ENCODE peak calls at places on chromosomes 12 and 14, in four cellular contexts. J is thyroid gland, E is A549, Q is left ventricle myocardium inferior. X is an unnamed sample.

GRCh38 chr14:23364164-23364571 is 804 bp downstream of the EFS start:
- DNase-seq in J (no peak), E (no peak), Q (no peak), X (no peak)

GRCh38 chr14:72892879-72893635 is 844 bp downstream of the DPF3 start:
- DNase-seq in J (peak; percentile 13), E (no peak), Q (peak; percentile 26), X (peak; percentile 46)

GRCh38 chr12:32047357-32047828 is 59.3 kb upstream of the BICD1 start:
- DNase-seq in J (no peak), Q (no peak), E (no peak), X (no peak)

GRCh38 chr12:132140918-132141841 is 2.9 kb downstream of the DDX51 start:
- DNase-seq in Q (no peak), J (peak; percentile 1), E (no peak), X (no peak)

GRCh38 chr14:100114109-100114765 is 45.2 kb downstream of the DEGS2 start:
- DNase-seq in Q (no peak), E (no peak), J (no peak), X (no peak)

GRCh38 chr12:67705394-67706370 is 57.1 kb downstream of the DYRK2 start:
- DNase-seq in Q (no peak), J (no peak), E (peak; percentile 62), X (no peak)

GRCh38 chr12:24931666-24932405 is 17.1 kb downstream of the BCAT1 start:
- DNase-seq in J (no peak), Q (no peak), E (no peak), X (no peak)

GRCh38 chr12:8638951-8639350 is 23.7 kb downstream of the MFAP5 start:
- DNase-seq in Q (no peak), J (no peak), E (no peak), X (no peak)

GRCh38 chr14:54487771-54488170 is 1.0 kb downstream of the GMFB start:
- DNase-seq in J (no peak), E (peak; percentile 53), Q (no peak), X (peak; percentile 12)

GRCh38 chr12:132322206-132323132 is 6.9 kb downstream of the GALNT9 start:
- DNase-seq in E (no peak), J (no peak), Q (no peak), X (no peak)

GRCh38 chr12:111788178-111788654 is 21.5 kb downstream of the ALDH2 start:
- DNase-seq in E (peak; percentile 51), J (peak; percentile 30), Q (peak; percentile 28), X (peak; percentile 87)
- TF ChIP-seq CTCF in E (peak; percentile 56), J (peak; percentile 36), Q (peak; percentile 66), X (peak; percentile 50)

GRCh38 chr12:89183985-89184435 is 168.3 kb downstream of the DUSP6 start:
- DNase-seq in E (peak; percentile 45), J (peak; percentile 4), Q (peak; percentile 41), X (no peak)
- H3K9me3 ChIP-seq in E (peaks cover 7% of the 10 kb centered on the region), J (no peaks in the 10 kb centered on the region), Q (peaks cover 9% of the 10 kb centered on the region), X (no peaks in the 10 kb centered on the region)

GRCh38 chr12:7047318-7047717 is 13.2 kb upstream of the C1S start:
- DNase-seq in Q (no peak), E (no peak), J (no peak), X (no peak)
- H3K4me3 ChIP-seq in Q (no peak overlapping the region), E (no peak overlapping the region), J (no peak overlapping the region), X (no peak overlapping the region)

DNA sequence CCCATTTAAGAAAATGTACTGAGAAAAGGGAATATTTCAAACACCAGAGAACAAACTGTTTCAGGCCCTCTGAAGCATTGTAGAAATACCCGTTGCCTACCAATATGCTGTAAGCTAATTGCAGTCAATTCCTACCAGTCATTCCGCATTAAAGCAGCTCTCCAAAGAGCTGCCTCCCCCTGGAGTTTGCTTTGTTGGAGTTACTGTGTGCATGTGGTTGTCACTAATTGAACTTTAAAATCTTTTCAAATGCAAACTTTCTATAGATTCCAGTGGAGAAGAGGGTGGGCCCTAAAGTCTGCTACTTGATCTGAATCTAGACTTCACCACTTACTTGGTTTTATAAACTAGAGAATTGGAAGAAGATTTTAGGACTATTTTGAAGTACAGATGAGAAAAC is 112.7 kb downstream of the PLXNC1 start:
- DNase-seq in J (no peak), Q (no peak), E (no peak), X (no peak)
- TF ChIP-seq CTCF in J (no peak), Q (no peak), E (no peak), X (no peak)